ENCODE peak calls at places on chromosomes 1 and 21, in seven cellular contexts. S is endothelial cell of umbilical vein; G is hepatocyte; H is IMR-90; R is mucosa of descending colon; T is CD8-positive, alpha-beta T cell; V is breast epithelium. L is an unnamed sample.
A peak's percentile ranks its signal among the peaks of the same experiment; 100 is the strongest.

GRCh38 chr1:101236546-101237228 is at the start of gene S1PR1:
- DNase-seq in S (peak; percentile 96), G (peak; percentile 71), H (peak; percentile 69), R (peak; percentile 37), T (peak; percentile 49), V (no peak), L (peak; percentile 38)

GRCh38 chr1:89273324-89273778 is 691 bp upstream of the GBP5 start:
- DNase-seq in S (no peak), G (no peak), H (no peak), R (no peak), T (no peak), V (no peak), L (no peak)

GRCh38 chr1:223752721-223753515 is 40.6 kb downstream of the CAPN2 start:
- DNase-seq in S (no peak), G (no peak), H (no peak), R (no peak), T (no peak), V (no peak), L (no peak)

GRCh38 chr1:50110656-50111055 is 1.9 kb downstream of the ELAVL4 start:
- DNase-seq in S (no peak), G (no peak), H (no peak), R (no peak), T (no peak), V (no peak), L (no peak)

GRCh38 chr1:30187413-30188023 is 535.9 kb downstream of the MATN1 start:
- DNase-seq in S (no peak), G (no peak), H (no peak), R (no peak), T (no peak), V (peak; percentile 15), L (no peak)

GRCh38 chr1:169809370-169810095 is 14.8 kb upstream of the METTL18 start:
- DNase-seq in S (peak; percentile 58), G (peak; percentile 66), H (peak; percentile 35), R (peak; percentile 57), T (no peak), V (no peak), L (no peak)

GRCh38 chr1:25192154-25192553 is 40.1 kb downstream of the SYF2 start:
- DNase-seq in S (no peak), G (no peak), H (no peak), R (no peak), T (no peak), V (no peak), L (no peak)

GRCh38 chr21:34642211-34643075 is 26.4 kb upstream of the CLIC6 start:
- DNase-seq in S (no peak), G (no peak), H (peak; percentile 18), R (no peak), T (no peak), V (no peak), L (peak; percentile 73)

GRCh38 chr1:48572632-48573258 is 100.7 kb upstream of the SPATA6 start:
- DNase-seq in S (peak; percentile 7), G (peak; percentile 85), H (peak; percentile 23), R (peak; percentile 7), T (no peak), V (peak; percentile 72), L (peak; percentile 41)

GRCh38 chr21:26320541-26320940 is 150.0 kb upstream of the APP start:
- DNase-seq in S (no peak), G (no peak), H (no peak), R (no peak), T (no peak), V (no peak), L (no peak)

GRCh38 chr1:220991959-220992704 is 112.9 kb downstream of the HLX start:
- DNase-seq in S (no peak), G (peak; percentile 12), H (peak; percentile 21), R (no peak), T (no peak), V (no peak), L (no peak)

GRCh38 chr1:173276922-173277800 is 70.0 kb upstream of the TNFSF4 start:
- DNase-seq in S (no peak), G (no peak), H (no peak), R (no peak), T (no peak), V (no peak), L (no peak)

DNA sequence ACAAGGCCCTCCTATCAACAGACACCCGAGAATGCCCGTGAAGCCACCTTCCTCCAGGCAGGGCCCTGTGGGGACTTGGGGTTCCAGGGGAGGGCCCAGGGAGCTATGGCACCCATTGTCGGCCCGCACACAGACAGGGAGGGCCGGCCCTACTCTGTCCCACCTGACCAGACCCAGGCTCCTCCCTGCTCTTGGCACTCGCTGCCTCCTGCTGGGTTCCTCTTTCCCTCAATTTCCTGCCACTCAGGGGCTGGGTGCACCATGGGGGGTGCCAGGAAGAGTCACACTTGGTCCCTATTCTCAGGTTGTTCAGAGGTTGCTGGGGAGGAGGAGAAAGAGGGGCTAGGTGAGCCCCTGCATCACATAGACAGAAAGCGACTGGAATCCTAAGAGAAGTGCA is 8.0 kb upstream of the OXCT2 start:
- DNase-seq in S (no peak), G (no peak), H (no peak), R (no peak), T (no peak), V (no peak), L (no peak)
- TF ChIP-seq CTCF in S (no peak), G (no peak), H (no peak), R (no peak), T (no peak), V (no peak), L (no peak)

DNA sequence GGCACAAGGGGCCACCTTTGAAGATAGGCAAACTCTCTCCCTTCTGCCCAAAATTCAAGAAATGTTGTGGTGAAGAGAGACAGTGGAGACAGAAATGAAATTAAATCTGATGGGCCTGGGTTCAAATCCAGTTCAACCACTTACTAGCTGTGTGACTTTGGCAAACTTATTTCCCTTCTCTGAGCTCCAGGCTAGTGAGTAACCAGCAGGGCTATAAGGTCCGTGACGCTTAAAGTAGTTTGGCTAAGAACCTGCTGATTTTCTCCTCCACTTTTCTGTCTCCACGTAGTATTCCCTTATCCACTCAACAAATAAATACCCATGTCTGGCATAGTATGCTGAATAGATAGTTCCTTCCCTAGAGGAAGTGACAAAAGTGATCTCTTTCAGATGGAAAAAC is 1.9 kb downstream of the SLC2A1 start:
- DNase-seq in S (no peak), G (no peak), H (no peak), R (no peak), T (no peak), V (no peak), L (no peak)
- H3K4me1 ChIP-seq in S (peaks cover 16% of the 10 kb centered on the region), G (peaks cover 21% of the 10 kb centered on the region), H (peaks cover 42% of the 10 kb centered on the region), R (peaks cover 14% of the 10 kb centered on the region), T (peaks cover 62% of the 10 kb centered on the region), V (peaks cover 12% of the 10 kb centered on the region), L (peaks cover 41% of the 10 kb centered on the region)

GRCh38 chr1:13927736-13928135 is 227.7 kb downstream of the PRDM2 start:
- DNase-seq in S (no peak), G (no peak), H (no peak), R (no peak), T (no peak), V (no peak), L (no peak)

GRCh38 chr1:13926556-13926955 is 226.6 kb downstream of the PRDM2 start:
- DNase-seq in S (no peak), G (no peak), H (no peak), R (no peak), T (no peak), V (no peak), L (no peak)

GRCh38 chr1:13935336-13935735 is 235.3 kb downstream of the PRDM2 start:
- DNase-seq in S (no peak), G (no peak), H (no peak), R (no peak), T (no peak), V (no peak), L (no peak)

GRCh38 chr1:13930151-13930550 is 230.2 kb downstream of the PRDM2 start:
- DNase-seq in S (no peak), G (no peak), H (no peak), R (peak; percentile 42), T (no peak), V (no peak), L (no peak)
- TF ChIP-seq CTCF in S (no peak), G (peak; percentile 23), H (no peak), R (no peak), T (no peak), V (no peak), L (no peak)

DNA sequence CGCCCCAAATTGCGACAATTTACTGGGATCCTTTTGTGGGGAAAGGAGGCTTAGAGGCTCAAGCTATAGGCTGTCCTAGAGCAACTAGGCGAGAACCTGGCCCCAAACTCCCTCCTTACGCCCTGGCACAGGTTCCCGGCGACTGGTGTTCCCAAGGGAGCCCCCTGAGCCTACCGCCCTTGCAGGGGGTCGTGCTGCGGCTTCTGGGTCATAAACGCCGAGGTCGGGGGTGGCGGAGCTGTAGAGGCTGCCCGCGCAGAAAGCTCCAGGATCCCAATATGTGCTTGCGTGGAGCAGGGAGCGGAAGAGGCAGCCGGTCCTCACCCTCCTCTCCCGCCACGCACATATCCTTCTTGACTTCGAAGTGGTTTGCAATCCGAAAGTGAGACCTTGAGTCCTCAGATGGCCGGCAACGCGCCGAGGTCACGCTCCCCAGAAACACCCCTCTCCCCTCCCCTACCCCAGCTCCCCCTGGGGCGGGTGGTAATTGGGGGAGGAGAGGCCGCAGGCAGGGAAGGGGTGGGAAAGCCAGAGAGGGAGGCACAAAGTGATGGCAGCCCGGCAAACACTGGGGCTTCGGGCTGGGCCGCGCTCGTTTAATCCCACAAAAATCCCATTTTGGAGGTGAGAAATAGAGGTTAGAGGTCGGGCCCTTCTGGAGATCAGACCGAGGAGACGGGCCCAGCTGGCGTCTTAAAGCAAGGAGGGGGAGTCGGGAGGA is 6.2 kb downstream of the SIM2 start:
- DNase-seq in S (no peak), G (no peak), H (peak; percentile 18), R (no peak), T (no peak), V (no peak), L (no peak)
- H3K4me1 ChIP-seq in S (peaks cover 7% of the 10 kb centered on the region), G (peaks cover 26% of the 10 kb centered on the region), H (no peaks in the 10 kb centered on the region), R (peaks cover 41% of the 10 kb centered on the region), T (peaks cover 73% of the 10 kb centered on the region), V (peaks cover 24% of the 10 kb centered on the region), L (peaks cover 13% of the 10 kb centered on the region)

GRCh38 chr1:7679873-7680790 is 91.0 kb upstream of the VAMP3 start:
- DNase-seq in S (peak; percentile 30), G (peak; percentile 81), H (peak; percentile 13), R (peak; percentile 53), T (no peak), V (no peak), L (peak; percentile 12)
- TF ChIP-seq CTCF in S (no peak), G (no peak), H (no peak), R (no peak), T (no peak), V (no peak), L (no peak)

GRCh38 chr1:19432943-19433609 is 52.3 kb downstream of the CAPZB start:
- DNase-seq in S (no peak), G (peak; percentile 36), H (peak; percentile 56), R (no peak), T (no peak), V (no peak), L (no peak)
- H3K4me1 ChIP-seq in S (peaks cover 43% of the 10 kb centered on the region), G (peaks cover 69% of the 10 kb centered on the region), H (peaks cover 52% of the 10 kb centered on the region), R (peaks cover 51% of the 10 kb centered on the region), T (peaks cover 85% of the 10 kb centered on the region), V (peaks cover 56% of the 10 kb centered on the region), L (peaks cover 56% of the 10 kb centered on the region)

GRCh38 chr1:225418598-225418997 is 9.2 kb downstream of the LBR start:
- DNase-seq in S (no peak), G (peak; percentile 52), H (no peak), R (peak; percentile 76), T (no peak), V (no peak), L (no peak)
- TF ChIP-seq CTCF in S (no peak), G (no peak), H (no peak), R (no peak), T (no peak), V (no peak), L (no peak)